ENCODE peak calls at places on chromosomes 1 and 21, in eight cellular contexts. H is fibroblast of pulmonary artery; Z is mesenchymal stem cell; I is CD8-positive, alpha-beta memory T cell; P is naive thymus-derived CD4-positive, alpha-beta T cell; W is BE2C; C is adrenal gland; A is brain microvascular endothelial cell. X is an unnamed sample.

GRCh38 chr21:30216041-30216723 is at the start of gene CLDN8:
- DNase-seq in H (no peak), Z (no peak), I (no peak), P (no peak), W (no peak), C (no peak), A (no peak), X (no peak)

GRCh38 chr1:61076728-61077675 is 5.4 kb upstream of the NFIA start:
- DNase-seq in H (peak), Z (peak), I (peak), P (peak), W (peak), C (peak), A (peak), X (peak)

GRCh38 chr1:24236170-24237045 is 49.3 kb upstream of the IFNLR1 start:
- DNase-seq in H (peak), Z (peak), I (no peak), P (no peak), W (no peak), C (peak), A (no peak), X (peak)

GRCh38 chr1:60287536-60287935 is 214.0 kb upstream of the C1orf87 start:
- DNase-seq in H (no peak), Z (no peak), I (no peak), P (no peak), W (no peak), C (no peak), A (no peak), X (no peak)

GRCh38 chr1:234619071-234619480 is 9.1 kb upstream of the IRF2BP2 start:
- DNase-seq in H (peak), Z (no peak), I (no peak), P (no peak), W (no peak), C (no peak), A (no peak), X (no peak)

GRCh38 chr1:215282557-215282956 is 200.0 kb downstream of the KCNK2 start:
- DNase-seq in H (peak), Z (peak), I (no peak), P (no peak), W (no peak), C (no peak), A (no peak), X (no peak)

GRCh38 chr1:224182057-224182865 is 779 bp upstream of the DEGS1 start:
- DNase-seq in H (no peak), Z (no peak), I (peak), P (peak), W (no peak), C (no peak), A (no peak), X (peak)

GRCh38 chr21:38918629-38919346 is 113.1 kb downstream of the ETS2 start:
- DNase-seq in H (no peak), Z (no peak), I (no peak), P (no peak), W (no peak), C (no peak), A (no peak), X (no peak)

GRCh38 chr1:244012232-244012631 is 38.9 kb upstream of the ZBTB18 start:
- DNase-seq in H (peak), Z (no peak), I (no peak), P (no peak), W (peak), C (no peak), A (peak), X (peak)

GRCh38 chr1:156667968-156668709 is 9.1 kb downstream of the NES start:
- DNase-seq in H (no peak), Z (no peak), I (no peak), P (no peak), W (no peak), C (no peak), A (no peak), X (peak)

GRCh38 chr1:207603777-207604176 is 41.2 kb upstream of the CR1L start:
- DNase-seq in H (no peak), Z (peak), I (no peak), P (no peak), W (no peak), C (peak), A (no peak), X (no peak)

GRCh38 chr1:27403065-27403726 is 10.8 kb downstream of the GPR3 start:
- DNase-seq in H (peak), Z (peak), I (no peak), P (no peak), W (peak), C (peak), A (no peak), X (peak)

GRCh38 chr1:226943156-226943555 is 3.1 kb downstream of the COQ8A start:
- DNase-seq in H (no peak), Z (no peak), I (no peak), P (no peak), W (no peak), C (no peak), A (no peak), X (peak)

GRCh38 chr1:163046071-163046470 is 23.1 kb upstream of the RGS4 start:
- DNase-seq in H (peak), Z (peak), I (no peak), P (no peak), W (no peak), C (no peak), A (peak), X (no peak)

GRCh38 chr1:29752141-29752540 is 515.8 kb downstream of the PTPRU start:
- DNase-seq in H (no peak), Z (no peak), I (no peak), P (no peak), W (no peak), C (no peak), A (no peak), X (no peak)

GRCh38 chr21:35426897-35427296 is 377.8 kb upstream of the RUNX1 start:
- DNase-seq in H (no peak), Z (no peak), I (no peak), P (no peak), W (no peak), C (no peak), A (no peak), X (no peak)

GRCh38 chr1:112460672-112461071 is 48.1 kb upstream of the WNT2B start:
- DNase-seq in H (no peak), Z (peak), I (no peak), P (no peak), W (no peak), C (no peak), A (peak), X (no peak)

GRCh38 chr1:173314656-173315055 is 107.5 kb upstream of the TNFSF4 start:
- DNase-seq in H (no peak), Z (no peak), I (no peak), P (no peak), W (no peak), C (no peak), A (no peak), X (no peak)

GRCh38 chr21:41580758-41581554 is 73.0 kb upstream of the TMPRSS2 start:
- DNase-seq in H (no peak), Z (no peak), I (no peak), P (no peak), W (no peak), C (no peak), A (no peak), X (no peak)

GRCh38 chr21:32580949-32581348 is 4.4 kb downstream of the TCP10L start:
- DNase-seq in H (no peak), Z (no peak), I (no peak), P (no peak), W (no peak), C (no peak), A (no peak), X (no peak)

GRCh38 chr1:77652179-77652745 is 30.2 kb downstream of the ZZZ3 start:
- DNase-seq in H (peak), Z (no peak), I (no peak), P (no peak), W (no peak), C (no peak), A (no peak), X (peak)

GRCh38 chr1:215081566-215082531 is 688 bp upstream of the KCNK2 start:
- DNase-seq in H (no peak), Z (peak), I (no peak), P (no peak), W (peak), C (peak), A (no peak), X (no peak)

GRCh38 chr1:7002728-7003127 is 217.5 kb downstream of the CAMTA1 start:
- DNase-seq in H (no peak), Z (no peak), I (no peak), P (no peak), W (no peak), C (no peak), A (no peak), X (no peak)

GRCh38 chr1:41240806-41241747 is 1.0 kb downstream of the SCMH1 start:
- DNase-seq in H (peak), Z (peak), I (peak), P (peak), W (peak), C (peak), A (no peak), X (peak)

GRCh38 chr1:154178856-154179811 is 12.8 kb downstream of the TPM3 start:
- DNase-seq in H (no peak), Z (peak), I (no peak), P (no peak), W (peak), C (peak), A (no peak), X (no peak)

GRCh38 chr1:16394178-16394521 is 27.1 kb downstream of the SZRD1 start:
- DNase-seq in H (no peak), Z (no peak), I (no peak), P (no peak), W (no peak), C (no peak), A (no peak), X (no peak)

GRCh38 chr21:35252831-35253230 is 203.7 kb upstream of the RUNX1 start:
- DNase-seq in H (no peak), Z (no peak), I (no peak), P (no peak), W (no peak), C (no peak), A (no peak), X (peak)

GRCh38 chr1:1665815-1666251 is 7.0 kb upstream of the CDK11B start:
- DNase-seq in H (no peak), Z (no peak), I (no peak), P (no peak), W (peak), C (no peak), A (no peak), X (peak)

GRCh38 chr21:42248783-42249597 is 30.1 kb downstream of the ABCG1 start:
- DNase-seq in H (no peak), Z (no peak), I (no peak), P (no peak), W (no peak), C (no peak), A (no peak), X (no peak)

GRCh38 chr1:59926381-59927243 is at the start of gene CYP2J2:
- DNase-seq in H (peak), Z (peak), I (no peak), P (peak), W (peak), C (peak), A (no peak), X (peak)

GRCh38 chr21:35711661-35712060 is 348.7 kb downstream of the SETD4 start:
- DNase-seq in H (no peak), Z (no peak), I (no peak), P (no peak), W (no peak), C (no peak), A (no peak), X (no peak)

GRCh38 chr1:205592443-205593003 is 39.3 kb downstream of the ELK4 start:
- DNase-seq in H (no peak), Z (no peak), I (no peak), P (no peak), W (no peak), C (peak), A (no peak), X (peak)
- H3K4me3 ChIP-seq in H (no peak), Z (no peak), I (peak), P (peak), W (no peak), C (no peak), A (no peak), X (no peak)

GRCh38 chr1:246629976-246630375 is 63.7 kb downstream of the CNST start:
- DNase-seq in H (no peak), Z (no peak), I (no peak), P (no peak), W (no peak), C (no peak), A (no peak), X (no peak)

GRCh38 chr1:246629030-246629429 is 62.8 kb downstream of the CNST start:
- DNase-seq in H (no peak), Z (no peak), I (no peak), P (no peak), W (no peak), C (no peak), A (no peak), X (no peak)

GRCh38 chr1:246631426-246631825 is 65.2 kb downstream of the CNST start:
- DNase-seq in H (peak), Z (peak), I (no peak), P (no peak), W (no peak), C (no peak), A (peak), X (peak)

GRCh38 chr1:246632584-246633168 is 66.4 kb downstream of the CNST start:
- DNase-seq in H (peak), Z (peak), I (no peak), P (no peak), W (no peak), C (no peak), A (peak), X (peak)
- H3K4me3 ChIP-seq in H (no peak), Z (no peak), I (no peak), P (no peak), W (no peak), C (no peak), A (no peak), X (peak)

DNA sequence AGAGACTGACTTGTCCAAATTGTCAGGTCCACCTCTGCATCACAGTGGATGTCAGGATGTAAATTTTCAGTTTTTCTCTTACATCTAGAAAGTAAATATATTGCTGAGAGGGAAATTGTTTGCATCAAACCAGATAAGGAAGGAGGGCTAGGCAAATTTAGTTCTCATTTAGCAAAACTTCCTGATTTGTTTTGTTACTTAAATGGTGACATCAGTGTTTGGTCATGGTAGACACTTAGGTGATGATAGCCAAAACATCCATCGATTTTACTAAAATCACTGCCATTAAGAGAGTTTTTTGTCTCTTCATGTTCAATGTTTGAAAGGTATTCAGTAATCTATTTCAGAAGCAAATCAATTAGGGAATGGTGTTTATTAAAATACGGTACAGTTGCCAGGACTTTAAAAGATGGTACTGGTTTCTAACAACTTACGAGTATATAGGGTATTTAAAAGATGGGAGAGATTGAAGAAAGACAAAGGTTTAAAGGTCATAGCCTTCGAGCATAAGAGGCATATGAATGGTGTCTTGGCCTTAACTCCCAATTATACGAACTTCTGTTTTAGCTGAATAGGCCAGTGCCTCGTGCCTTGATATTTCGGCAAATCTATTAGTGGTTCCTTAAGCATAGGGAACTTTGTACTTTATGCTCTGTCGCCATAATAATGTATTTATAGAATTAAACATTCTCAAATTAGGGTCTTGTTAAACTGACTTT is 3.0 kb downstream of the IER5 start:
- DNase-seq in H (no peak), Z (no peak), I (no peak), P (no peak), W (no peak), C (no peak), A (no peak), X (no peak)
- H3K4me3 ChIP-seq in H (peak), Z (no peak), I (peak), P (peak), W (no peak), C (no peak), A (peak), X (peak)

DNA sequence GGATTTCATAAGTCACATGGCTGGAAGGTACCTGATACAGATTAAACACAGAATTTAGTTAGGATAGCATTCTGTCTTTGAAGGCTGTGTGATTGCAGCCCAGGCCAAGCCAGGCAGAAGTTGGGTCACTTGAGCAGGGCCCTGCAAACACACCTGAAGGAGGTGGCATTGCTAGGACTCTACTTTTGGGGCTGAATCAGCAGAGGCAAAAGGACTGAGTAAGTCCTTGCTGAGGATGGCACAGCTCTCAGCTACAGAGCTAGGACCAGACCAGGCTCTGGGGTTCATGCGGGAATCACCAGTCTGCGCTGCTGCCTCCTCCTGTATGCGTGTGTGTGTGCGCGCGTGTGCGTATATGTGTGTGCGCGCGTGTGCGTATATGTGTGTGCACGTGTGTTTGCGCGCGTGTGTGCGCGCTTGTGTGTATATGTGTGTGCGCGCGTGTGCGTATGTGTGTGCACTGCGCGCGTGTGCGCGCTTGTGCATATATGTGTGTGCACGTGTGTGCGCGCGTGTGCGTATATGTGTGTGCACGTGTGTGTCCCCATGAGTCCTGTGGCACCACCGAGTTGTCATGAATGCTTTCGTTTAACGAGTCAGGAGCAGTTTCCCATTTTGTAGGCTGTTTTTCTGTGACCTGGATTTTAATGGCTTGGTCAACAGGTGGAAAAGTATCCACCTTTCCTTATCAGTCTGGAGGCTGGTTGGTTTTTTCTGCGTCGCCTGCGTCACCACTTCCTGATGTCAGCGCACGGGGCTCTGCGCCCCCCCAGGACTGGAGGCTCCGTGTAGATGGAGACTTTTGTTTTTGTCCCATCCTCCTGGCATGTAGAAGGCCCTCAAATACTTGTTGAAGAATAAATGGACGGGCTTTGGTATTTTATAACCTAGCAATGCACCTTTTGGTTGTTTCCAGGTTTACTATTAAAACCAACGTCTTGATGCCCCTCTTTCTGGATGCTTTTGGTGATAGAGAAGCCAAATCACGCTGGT is 34.7 kb downstream of the ADARB1 start:
- DNase-seq in H (no peak), Z (no peak), I (no peak), P (no peak), W (no peak), C (no peak), A (no peak), X (no peak)
- H3K4me3 ChIP-seq in H (no peak), Z (no peak), I (peak), P (peak), W (no peak), C (no peak), A (no peak), X (peak)